ENCODE peak calls at places on chromosomes 13 and 19, in six cellular contexts. A, L, J, P, G and K are unnamed samples.

GRCh38 chr13:88339271-88339741 is 668.1 kb downstream of the SLITRK5 start:
- DNase-seq in J (no peak), A (no peak), G (no peak), L (peak; percentile 12), P (no peak), K (no peak)

GRCh38 chr13:36418022-36418805 is 14.1 kb upstream of the CCNA1 start:
- DNase-seq in G (no peak), J (no peak), P (no peak), L (no peak), A (no peak), K (no peak)

GRCh38 chr13:50386527-50387123 is 371.4 kb downstream of the KCNRG start:
- DNase-seq in P (no peak), L (peak; percentile 30), A (no peak), G (no peak), J (no peak), K (no peak)

GRCh38 chr19:17754634-17755532 is 3.6 kb downstream of the FCHO1 start:
- DNase-seq in L (no peak), A (no peak), J (no peak), G (peak; percentile 51), P (no peak), K (no peak)

GRCh38 chr19:6958786-6959185 is 62.4 kb downstream of the MBD3L2B start:
- DNase-seq in A (no peak), J (no peak), G (no peak), P (no peak), L (no peak), K (no peak)

GRCh38 chr13:107284168-107284567 is 716.2 kb upstream of the ARGLU1 start:
- DNase-seq in P (no peak), L (no peak), J (no peak), A (no peak), G (no peak), K (no peak)

GRCh38 chr19:52749780-52750179 is 14.9 kb upstream of the ZNF611 start:
- DNase-seq in J (no peak), L (no peak), P (no peak), A (no peak), G (no peak), K (no peak)

GRCh38 chr19:3096902-3097326 is 2.8 kb downstream of the GNA11 start:
- DNase-seq in J (no peak), A (no peak), L (no peak), G (no peak), P (no peak), K (no peak)

GRCh38 chr13:31204592-31204991 is 4.8 kb downstream of the B3GLCT start:
- DNase-seq in G (peak; percentile 38), P (no peak), J (no peak), A (peak; percentile 40), L (no peak), K (no peak)

GRCh38 chr13:89695343-89696257 is 1651.9 kb upstream of the MIR17HG start:
- DNase-seq in L (peak; percentile 68), J (no peak), P (peak; percentile 14), G (peak; percentile 10), A (peak; percentile 42), K (no peak)

GRCh38 chr13:42486711-42487198 is 87.2 kb upstream of the TNFSF11 start:
- DNase-seq in L (no peak), G (no peak), J (no peak), A (no peak), P (peak; percentile 37), K (no peak)

GRCh38 chr19:14090509-14091085 is at the start of gene SAMD1:
- DNase-seq in P (peak; percentile 35), L (peak; percentile 84), A (peak; percentile 95), J (peak; percentile 78), G (peak; percentile 92), K (peak; percentile 85)

GRCh38 chr19:35013047-35013819 is 13.1 kb downstream of the GRAMD1A start:
- DNase-seq in G (peak; percentile 89), A (peak; percentile 94), J (peak; percentile 46), L (peak; percentile 77), P (no peak), K (peak; percentile 74)

GRCh38 chr13:21338156-21338555 is 120.9 kb downstream of the ZDHHC20 start:
- DNase-seq in A (no peak), G (no peak), L (no peak), J (no peak), P (no peak), K (no peak)

GRCh38 chr13:114082849-114083645 is 49.4 kb downstream of the RASA3 start:
- DNase-seq in A (no peak), J (no peak), P (no peak), G (no peak), L (no peak), K (no peak)

GRCh38 chr19:8618751-8619150 is 8.2 kb upstream of the ADAMTS10 start:
- DNase-seq in J (no peak), L (no peak), A (no peak), G (no peak), P (no peak), K (no peak)

GRCh38 chr19:4866595-4867424 is 657 bp downstream of the PLIN3 start:
- DNase-seq in J (no peak), P (no peak), A (peak; percentile 44), G (peak; percentile 75), L (peak; percentile 52), K (peak; percentile 36)

GRCh38 chr19:2230807-2231533 is 5.2 kb downstream of the PLEKHJ1 start:
- DNase-seq in A (no peak), J (no peak), G (no peak), P (no peak), L (no peak), K (no peak)

GRCh38 chr13:98224557-98224956 is 47.5 kb upstream of the RNF113B start:
- DNase-seq in A (no peak), J (no peak), L (no peak), P (no peak), G (no peak), K (no peak)

GRCh38 chr13:32381539-32381938 is 46.4 kb downstream of the N4BP2L1 start:
- DNase-seq in J (no peak), G (peak; percentile 9), L (peak; percentile 3), A (peak; percentile 9), P (no peak), K (no peak)

GRCh38 chr13:20402881-20403280 is 122.8 kb downstream of the CRYL1 start:
- DNase-seq in J (no peak), L (no peak), A (no peak), G (no peak), P (no peak), K (no peak)

GRCh38 chr13:75715598-75716523 is 79.7 kb downstream of the LMO7 start:
- DNase-seq in L (no peak), A (no peak), P (no peak), G (peak; percentile 47), J (no peak), K (no peak)

GRCh38 chr13:29707876-29708543 is 112.5 kb upstream of the SLC7A1 start:
- DNase-seq in J (no peak), P (no peak), L (no peak), A (peak; percentile 41), G (peak; percentile 61), K (peak; percentile 8)

GRCh38 chr19:36686365-36687213 is 823 bp upstream of the ZNF567 start:
- DNase-seq in G (no peak), L (no peak), A (no peak), P (no peak), J (no peak), K (no peak)

GRCh38 chr13:110403315-110403714 is 96.2 kb downstream of the COL4A2 start:
- DNase-seq in A (no peak), L (no peak), P (no peak), J (no peak), G (no peak), K (no peak)

GRCh38 chr19:52370341-52370710 is 603 bp downstream of the ZNF880 start:
- DNase-seq in L (no peak), G (no peak), A (no peak), P (no peak), J (no peak), K (no peak)

GRCh38 chr19:57719901-57720519 is 7.4 kb downstream of the ZNF671 start:
- DNase-seq in G (no peak), A (no peak), P (no peak), L (no peak), J (no peak), K (no peak)

GRCh38 chr19:30426864-30427263 is 54.7 kb downstream of the ZNF536 start:
- DNase-seq in A (no peak), J (no peak), L (no peak), G (no peak), P (no peak), K (no peak)

GRCh38 chr13:52695856-52696255 is 43.2 kb downstream of the SUGT1 start:
- DNase-seq in A (no peak), L (no peak), G (peak; percentile 29), P (no peak), J (no peak), K (no peak)

GRCh38 chr19:8445488-8446001 is 770 bp downstream of the HNRNPM start:
- DNase-seq in P (no peak), A (peak; percentile 76), J (no peak), L (peak; percentile 71), G (peak; percentile 53), K (peak; percentile 63)

GRCh38 chr19:45117666-45118065 is 24.7 kb downstream of the PPP1R37 start:
- DNase-seq in L (no peak), J (no peak), A (no peak), P (no peak), G (peak; percentile 53), K (no peak)

GRCh38 chr19:45154064-45154827 is 6.5 kb downstream of the NKPD1 start:
- DNase-seq in P (peak; percentile 22), J (no peak), A (no peak), L (no peak), G (peak; percentile 50), K (no peak)

GRCh38 chr19:661427-662196 is 1.4 kb downstream of the RNF126 start:
- DNase-seq in G (peak; percentile 79), P (no peak), J (no peak), L (no peak), A (no peak), K (peak; percentile 83)

GRCh38 chr19:3096267-3096901 is 2.2 kb downstream of the GNA11 start:
- DNase-seq in P (no peak), J (no peak), G (no peak), A (no peak), L (no peak), K (no peak)

GRCh38 chr19:13255041-13255718 is 105.0 kb downstream of the IER2 start:
- DNase-seq in A (no peak), J (no peak), G (no peak), P (no peak), L (no peak), K (no peak)

GRCh38 chr13:43569688-43570087 is 217.1 kb downstream of the ENOX1 start:
- DNase-seq in J (no peak), G (no peak), A (no peak), L (no peak), P (no peak), K (no peak)

GRCh38 chr19:55766466-55766865 is 2.5 kb upstream of the RFPL4AL1 start:
- DNase-seq in P (no peak), L (no peak), J (no peak), A (no peak), G (no peak), K (no peak)